ENCODE peak calls at places on chromosome 9, in four cellular contexts. Z, R, U and Y are unnamed samples.

GRCh38 chr9:131237931-131238401 is 38.3 kb downstream of the FAM78A start:
- DNase-seq in Z (no peak), R (peak; percentile 77), U (peak; percentile 75), Y (peak; percentile 3)

GRCh38 chr9:8256880-8257279 is 457.3 kb upstream of the DMAC1 start:
- DNase-seq in Z (no peak), R (no peak), U (no peak), Y (no peak)

GRCh38 chr9:118961857-118962256 is 407.4 kb downstream of the BRINP1 start:
- DNase-seq in Z (no peak), R (no peak), U (no peak), Y (no peak)

GRCh38 chr9:35771943-35772342 is 17.9 kb upstream of the MSMP start:
- DNase-seq in Z (no peak), R (no peak), U (peak; percentile 18), Y (no peak)

GRCh38 chr9:105637787-105638395 is 24.4 kb upstream of the TAL2 start:
- DNase-seq in Z (no peak), R (no peak), U (peak; percentile 2), Y (no peak)

GRCh38 chr9:15786616-15787015 is 233.8 kb downstream of the CCDC171 start:
- DNase-seq in Z (no peak), R (no peak), U (no peak), Y (no peak)

GRCh38 chr9:27385606-27386005 is 88.7 kb upstream of the EQTN start:
- DNase-seq in Z (no peak), R (no peak), U (no peak), Y (no peak)

GRCh38 chr9:82513242-82513750 is 524.7 kb downstream of the SPATA31D1 start:
- DNase-seq in Z (no peak), R (no peak), U (no peak), Y (no peak)

GRCh38 chr9:14769235-14769580 is 46.7 kb upstream of the CER1 start:
- DNase-seq in Z (no peak), R (no peak), U (no peak), Y (peak; percentile 74)

GRCh38 chr9:2119490-2120046 is 104.4 kb downstream of the SMARCA2 start:
- DNase-seq in Z (no peak), R (no peak), U (no peak), Y (no peak)

GRCh38 chr9:127555830-127556820 is 56.0 kb upstream of the STXBP1 start:
- DNase-seq in Z (no peak), R (no peak), U (no peak), Y (no peak)

GRCh38 chr9:77954018-77954417 is 77.6 kb downstream of the GNAQ start:
- DNase-seq in Z (no peak), R (no peak), U (no peak), Y (no peak)

GRCh38 chr9:127313042-127313560 is 48.5 kb downstream of the GARNL3 start:
- DNase-seq in Z (no peak), R (no peak), U (no peak), Y (no peak)

GRCh38 chr9:130847306-130848217 is 12.5 kb downstream of the ABL1 start:
- DNase-seq in Z (no peak), R (no peak), U (no peak), Y (no peak)

GRCh38 chr9:116275418-116276295 is 122.1 kb downstream of the PAPPA start:
- DNase-seq in Z (no peak), R (no peak), U (no peak), Y (no peak)

GRCh38 chr9:6449645-6450044 is 36.6 kb downstream of the UHRF2 start:
- DNase-seq in Z (no peak), R (no peak), U (no peak), Y (no peak)

GRCh38 chr9:87324613-87325194 is 173.0 kb upstream of the DAPK1 start:
- DNase-seq in Z (peak; percentile 5), R (no peak), U (peak; percentile 15), Y (peak; percentile 48)

GRCh38 chr9:87370003-87370685 is 127.5 kb upstream of the DAPK1 start:
- DNase-seq in Z (no peak), R (no peak), U (no peak), Y (no peak)

GRCh38 chr9:80157128-80157527 is 585.4 kb downstream of the TLE4 start:
- DNase-seq in Z (no peak), R (no peak), U (no peak), Y (no peak)

GRCh38 chr9:33445389-33445881 is 2.0 kb downstream of the AQP3 start:
- DNase-seq in Z (no peak), R (no peak), U (no peak), Y (no peak)

GRCh38 chr9:133120343-133121199 is 469 bp downstream of the RALGDS start:
- DNase-seq in Z (no peak), R (no peak), U (no peak), Y (no peak)

GRCh38 chr9:6566409-6567139 is 79.0 kb downstream of the GLDC start:
- DNase-seq in Z (no peak), R (no peak), U (no peak), Y (no peak)

GRCh38 chr9:112689341-112689740 is 28.6 kb downstream of the INIP start:
- DNase-seq in Z (no peak), R (no peak), U (no peak), Y (no peak)

GRCh38 chr9:19995619-19996018 is 206.8 kb upstream of the SLC24A2 start:
- DNase-seq in Z (no peak), R (no peak), U (no peak), Y (no peak)

GRCh38 chr9:135305546-135306180 is 173.9 kb upstream of the PPP1R26 start:
- DNase-seq in Z (no peak), R (no peak), U (no peak), Y (no peak)

GRCh38 chr9:129111762-129112151 is 542 bp downstream of the PTPA start:
- DNase-seq in Z (no peak), R (no peak), U (peak; percentile 24), Y (peak; percentile 24)

GRCh38 chr9:88776717-88777497 is 214.4 kb upstream of the S1PR3 start:
- DNase-seq in Z (no peak), R (no peak), U (no peak), Y (no peak)

GRCh38 chr9:106324071-106324470 is 538.9 kb upstream of the ZNF462 start:
- DNase-seq in Z (no peak), R (no peak), U (no peak), Y (no peak)

GRCh38 chr9:124122813-124123462 is 111.4 kb downstream of the LHX2 start:
- DNase-seq in Z (no peak), R (no peak), U (no peak), Y (no peak)